ENCODE peak calls at places on chromosomes 16 and 17, in four cellular contexts. One of them, this sample, is unnamed.

GRCh38 chr17:47305302-47305923 is 18.3 kb upstream of the EFCAB13 start:
- DNase-seq in RWPE1: peak
- DNase-seq in kidney: no peak
- DNase-seq in stimulated activated CD8-positive, alpha-beta memory T cell treated with anti-CD3 and anti-CD28 coated beads, Interleukin-4, amount 100 ng/mL, for 1 hour: no peak
- DNase-seq in this sample: peak

GRCh38 chr17:63040816-63041215 is 74.8 kb downstream of the TANC2 start:
- DNase-seq in RWPE1: no peak
- DNase-seq in kidney: no peak
- DNase-seq in stimulated activated CD8-positive, alpha-beta memory T cell treated with anti-CD3 and anti-CD28 coated beads, Interleukin-4, amount 100 ng/mL, for 1 hour: no peak
- DNase-seq in this sample: no peak

GRCh38 chr17:42548070-42548837 is 4.5 kb upstream of the HSD17B1 start:
- DNase-seq in RWPE1: no peak
- DNase-seq in kidney: peak
- DNase-seq in stimulated activated CD8-positive, alpha-beta memory T cell treated with anti-CD3 and anti-CD28 coated beads, Interleukin-4, amount 100 ng/mL, for 1 hour: peak
- DNase-seq in this sample: peak

GRCh38 chr16:23512168-23512695 is 1.9 kb upstream of the GGA2 start:
- DNase-seq in RWPE1: no peak
- DNase-seq in kidney: peak
- DNase-seq in stimulated activated CD8-positive, alpha-beta memory T cell treated with anti-CD3 and anti-CD28 coated beads, Interleukin-4, amount 100 ng/mL, for 1 hour: no peak
- DNase-seq in this sample: no peak

GRCh38 chr16:56600398-56600999 is 7.9 kb upstream of the MT2A start:
- DNase-seq in RWPE1: peak
- DNase-seq in kidney: no peak
- DNase-seq in stimulated activated CD8-positive, alpha-beta memory T cell treated with anti-CD3 and anti-CD28 coated beads, Interleukin-4, amount 100 ng/mL, for 1 hour: no peak
- DNase-seq in this sample: peak

GRCh38 chr17:16081507-16082087 is 82.0 kb downstream of the TTC19 start:
- DNase-seq in RWPE1: no peak
- DNase-seq in kidney: no peak
- DNase-seq in stimulated activated CD8-positive, alpha-beta memory T cell treated with anti-CD3 and anti-CD28 coated beads, Interleukin-4, amount 100 ng/mL, for 1 hour: no peak
- DNase-seq in this sample: no peak

GRCh38 chr17:57875109-57876022 is 25.5 kb upstream of the MRPS23 start:
- DNase-seq in RWPE1: peak
- DNase-seq in kidney: peak
- DNase-seq in stimulated activated CD8-positive, alpha-beta memory T cell treated with anti-CD3 and anti-CD28 coated beads, Interleukin-4, amount 100 ng/mL, for 1 hour: no peak
- DNase-seq in this sample: peak

GRCh38 chr17:55458977-55459376 is 37.3 kb upstream of the MMD start:
- DNase-seq in RWPE1: peak
- DNase-seq in kidney: no peak
- DNase-seq in stimulated activated CD8-positive, alpha-beta memory T cell treated with anti-CD3 and anti-CD28 coated beads, Interleukin-4, amount 100 ng/mL, for 1 hour: no peak
- DNase-seq in this sample: peak

GRCh38 chr16:56257260-56257659 is 66.0 kb downstream of the GNAO1 start:
- DNase-seq in RWPE1: no peak
- DNase-seq in kidney: no peak
- DNase-seq in stimulated activated CD8-positive, alpha-beta memory T cell treated with anti-CD3 and anti-CD28 coated beads, Interleukin-4, amount 100 ng/mL, for 1 hour: no peak
- DNase-seq in this sample: no peak